ENCODE peak calls at places on chromosome 7, in four cellular contexts. W is GM12878, E is HCT116, X is K562. C is an unnamed sample.

GRCh38 chr7:76016191-76016947 is 22.0 kb upstream of the TMEM120A start:
- DNase-seq in E (no peak), X (no peak), W (no peak), C (no peak)

GRCh38 chr7:28626629-28627262 is 214.4 kb downstream of the CREB5 start:
- DNase-seq in E (peak), W (no peak), X (peak), C (peak)

GRCh38 chr7:33836797-33837355 is 68.5 kb upstream of the BMPER start:
- DNase-seq in X (peak), E (peak), W (no peak), C (peak)

GRCh38 chr7:104231054-104232046 is 23.5 kb upstream of the ORC5 start:
- DNase-seq in X (peak), W (no peak), E (peak), C (peak)

GRCh38 chr7:41975854-41976253 is 261.2 kb downstream of the GLI3 start:
- DNase-seq in E (no peak), X (no peak), W (no peak), C (no peak)

GRCh38 chr7:27129729-27130539 is 623 bp downstream of the HOXA4 start:
- DNase-seq in W (no peak), X (no peak), E (no peak), C (peak)

GRCh38 chr7:156175003-156175402 is 362.7 kb upstream of the SHH start:
- DNase-seq in W (no peak), E (no peak), X (no peak), C (no peak)

GRCh38 chr7:154696556-154696955 is 306.4 kb downstream of the PAXIP1 start:
- DNase-seq in X (no peak), E (no peak), W (no peak), C (no peak)

DNA sequence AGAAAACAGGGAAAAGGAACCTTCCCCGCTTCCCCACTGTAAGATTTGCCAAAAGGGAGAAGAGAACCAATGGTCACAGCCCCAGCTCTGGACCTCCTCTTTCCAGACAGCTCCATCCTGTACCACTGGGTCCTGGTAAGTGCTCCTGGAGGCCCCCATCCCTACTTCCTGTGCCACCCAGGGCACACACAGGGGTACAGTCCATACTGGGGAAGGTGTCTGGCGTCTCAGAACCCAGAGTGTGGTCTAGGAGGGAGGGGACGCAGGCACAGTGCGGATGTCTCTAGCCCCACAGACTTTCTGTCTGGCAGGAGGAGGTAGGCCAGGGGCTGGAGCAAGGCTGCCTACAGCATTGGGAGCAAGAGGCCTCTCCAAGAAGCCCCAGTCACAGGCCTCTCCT is 213.3 kb upstream of the IGFBP3 start:
- DNase-seq in W (no peak), E (no peak), X (no peak), C (no peak)
- TF ChIP-seq REST in W (no peak), E (no peak), X (no peak), C (no peak)

GRCh38 chr7:125645770-125646169 is 716.1 kb upstream of the POT1 start:
- DNase-seq in W (no peak), X (no peak), E (no peak), C (no peak)
- H3K4me2 ChIP-seq in W (no peak), X (no peak), E (no peak), C (no peak)

DNA sequence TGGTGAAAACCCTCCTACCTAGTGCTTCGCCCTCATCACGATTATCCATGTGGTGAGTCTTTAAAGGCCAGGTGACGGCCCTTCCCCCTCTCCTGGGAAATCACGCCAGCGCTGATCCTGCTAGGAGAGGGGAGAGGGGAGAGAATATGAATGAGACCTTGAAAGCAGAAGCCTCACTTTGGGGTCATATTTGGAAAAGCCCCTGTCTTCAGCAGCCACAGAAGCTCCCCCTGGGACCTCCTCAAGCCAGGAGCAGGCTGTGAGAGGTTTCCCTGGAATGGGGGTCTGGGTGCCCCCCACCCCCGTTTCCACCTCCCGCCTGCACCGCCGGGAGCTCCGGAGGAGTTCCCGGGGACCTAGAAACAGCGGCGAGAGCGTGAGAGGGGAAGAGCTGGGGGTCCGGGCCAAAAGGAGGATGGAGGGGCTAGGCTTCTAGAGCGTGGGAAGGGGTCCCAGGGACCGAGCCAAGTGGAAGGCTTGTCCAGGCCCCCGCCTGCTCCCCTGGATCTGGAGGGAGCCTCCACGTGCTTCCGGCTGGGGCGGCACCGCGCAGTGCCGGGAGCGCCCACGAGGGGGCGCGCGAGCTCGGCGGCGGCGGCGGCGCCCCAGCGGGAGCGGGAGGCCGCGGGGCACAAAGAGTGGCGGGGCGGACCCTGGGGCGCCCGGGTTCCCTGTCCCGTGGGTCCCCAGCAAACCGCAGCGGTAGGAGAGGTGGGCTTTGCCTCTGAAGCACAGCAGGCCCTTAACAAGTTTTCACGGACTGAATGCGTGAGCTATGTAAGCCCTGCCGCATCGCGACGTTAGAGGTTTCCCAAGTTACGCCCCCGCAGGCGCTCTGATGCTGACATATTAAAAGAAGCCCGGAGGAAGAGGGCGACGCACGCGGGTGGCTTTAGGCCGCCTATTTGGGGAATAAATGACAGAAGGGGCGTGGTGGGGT is 104.3 kb upstream of the LRRC4 start:
- DNase-seq in X (peak), E (peak), W (no peak), C (peak)
- TF ChIP-seq EZH2 in X (no peak), E (no peak), W (no peak), C (peak)

GRCh38 chr7:35491233-35491632 is 203.7 kb downstream of the HERPUD2 start:
- DNase-seq in E (no peak), X (no peak), W (no peak), C (no peak)
- TF ChIP-seq REST in E (no peak), X (no peak), W (no peak), C (no peak)

DNA sequence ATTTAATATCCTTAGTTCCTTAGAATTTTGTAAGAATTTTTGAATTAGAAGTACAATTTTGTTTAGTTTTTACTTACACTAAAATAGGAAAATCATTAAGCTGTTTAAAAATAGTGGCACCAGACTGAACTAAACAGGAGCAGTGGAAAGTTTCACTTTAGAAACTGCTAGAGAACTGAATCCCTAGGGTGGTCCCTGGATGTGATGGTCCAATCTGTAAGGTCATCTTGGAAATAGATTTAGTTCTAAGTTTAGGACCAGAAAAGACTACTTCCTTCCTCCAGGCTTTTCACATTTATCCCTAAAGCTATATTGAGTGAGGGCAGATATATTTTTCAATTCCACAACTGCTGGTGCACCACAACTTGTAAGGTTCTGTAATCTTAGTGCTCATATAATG is 19.0 kb downstream of the RPA3 start:
- DNase-seq in X (no peak), E (no peak), W (no peak), C (no peak)
- H3K4me2 ChIP-seq in X (no peak), E (no peak), W (peak), C (no peak)

GRCh38 chr7:40947546-40947945 is 755.3 kb downstream of the INHBA start:
- DNase-seq in E (no peak), X (no peak), W (no peak), C (no peak)
- TF ChIP-seq EZH2 in E (no peak), X (no peak), W (no peak), C (no peak)